ENCODE peak calls at places on chromosomes 11 and 22, in eight cellular contexts. Y, M, B, F, R, A, D and P are unnamed samples.

GRCh38 chr11:84384637-84385227 is 1098.6 kb upstream of the CCDC90B start:
- DNase-seq in Y (peak), M (peak), B (peak), F (peak), R (no peak), A (no peak), D (peak), P (no peak)

GRCh38 chr11:130831506-130832385 is 84.5 kb downstream of the SNX19 start:
- DNase-seq in Y (no peak), M (no peak), B (peak), F (no peak), R (no peak), A (no peak), D (no peak), P (no peak)

GRCh38 chr11:113419426-113420003 is 31.9 kb downstream of the ANKK1 start:
- DNase-seq in Y (no peak), M (no peak), B (no peak), F (no peak), R (no peak), A (no peak), D (no peak), P (no peak)

GRCh38 chr11:129090056-129090455 is 102.1 kb downstream of the ARHGAP32 start:
- DNase-seq in Y (no peak), M (no peak), B (no peak), F (no peak), R (no peak), A (no peak), D (no peak), P (no peak)

GRCh38 chr11:1864216-1864615 is 11.3 kb downstream of the LSP1 start:
- DNase-seq in Y (no peak), M (no peak), B (no peak), F (no peak), R (no peak), A (no peak), D (no peak), P (no peak)

GRCh38 chr11:64218628-64219353 is 7.2 kb downstream of the TRPT1 start:
- DNase-seq in Y (no peak), M (no peak), B (no peak), F (no peak), R (no peak), A (no peak), D (no peak), P (no peak)

GRCh38 chr11:61756452-61757212 is 4.2 kb downstream of the MYRF start:
- DNase-seq in Y (no peak), M (peak), B (no peak), F (no peak), R (no peak), A (peak), D (peak), P (no peak)

GRCh38 chr11:71500601-71501021 is 26.5 kb upstream of the KRTAP5-7 start:
- DNase-seq in Y (no peak), M (no peak), B (no peak), F (peak), R (no peak), A (no peak), D (peak), P (no peak)

GRCh38 chr11:119470316-119471266 is 47.6 kb upstream of the THY1 start:
- DNase-seq in Y (no peak), M (no peak), B (peak), F (no peak), R (no peak), A (no peak), D (no peak), P (no peak)

GRCh38 chr22:16131918-16132317 is 442.1 kb downstream of the POTEH start:
- DNase-seq in Y (no peak), M (no peak), B (no peak), F (no peak), R (no peak), A (no peak), D (no peak), P (no peak)

GRCh38 chr22:49234459-49234858 is 593.2 kb downstream of the BRD1 start:
- DNase-seq in Y (no peak), M (no peak), B (no peak), F (no peak), R (no peak), A (no peak), D (no peak), P (no peak)

GRCh38 chr11:33622231-33622630 is 78.4 kb downstream of the C11orf91 start:
- DNase-seq in Y (no peak), M (no peak), B (peak), F (no peak), R (no peak), A (no peak), D (no peak), P (no peak)

GRCh38 chr22:31852691-31853370 is 91.5 kb upstream of the YWHAH start:
- DNase-seq in Y (no peak), M (no peak), B (no peak), F (no peak), R (no peak), A (no peak), D (no peak), P (no peak)

GRCh38 chr11:46254135-46254491 is 23.3 kb upstream of the CREB3L1 start:
- DNase-seq in Y (no peak), M (no peak), B (no peak), F (no peak), R (no peak), A (no peak), D (no peak), P (no peak)

GRCh38 chr22:44685384-44686056 is 16.5 kb upstream of the PRR5 start:
- DNase-seq in Y (peak), M (peak), B (peak), F (peak), R (peak), A (peak), D (peak), P (peak)

GRCh38 chr11:117678651-117679407 is 118.2 kb downstream of the DSCAML1 start:
- DNase-seq in Y (no peak), M (no peak), B (no peak), F (no peak), R (no peak), A (no peak), D (no peak), P (no peak)

GRCh38 chr22:32202539-32203180 is 2.2 kb downstream of the RFPL2 start:
- DNase-seq in Y (no peak), M (peak), B (no peak), F (peak), R (no peak), A (no peak), D (peak), P (no peak)

GRCh38 chr11:1291295-1292017 is 18.0 kb downstream of the TOLLIP start:
- DNase-seq in Y (no peak), M (no peak), B (no peak), F (no peak), R (no peak), A (no peak), D (no peak), P (no peak)

GRCh38 chr11:2428322-2428795 is 16.0 kb downstream of the TRPM5 start:
- DNase-seq in Y (peak), M (peak), B (peak), F (peak), R (peak), A (peak), D (peak), P (peak)

GRCh38 chr11:3368199-3368598 is 10.7 kb downstream of the ZNF195 start:
- DNase-seq in Y (no peak), M (no peak), B (no peak), F (no peak), R (no peak), A (no peak), D (no peak), P (no peak)

GRCh38 chr11:20015101-20015500 is 145.2 kb downstream of the DBX1 start:
- DNase-seq in Y (no peak), M (no peak), B (no peak), F (no peak), R (no peak), A (no peak), D (no peak), P (no peak)

GRCh38 chr11:14018441-14018840 is 55.9 kb downstream of the SPON1 start:
- DNase-seq in Y (no peak), M (no peak), B (no peak), F (no peak), R (no peak), A (no peak), D (no peak), P (no peak)